ENCODE peak calls at places on chromosomes 11 and 22, in four cellular contexts. E is nucleus accumbens, Z is right cardiac atrium, I is RPMI8226. Y is an unnamed sample.

GRCh38 chr22:17191163-17191562 is 28.1 kb downstream of the ADA2 start:
- DNase-seq in E (no peak), Z (no peak), I (no peak), Y (no peak)

GRCh38 chr11:95641506-95641905 is 148.1 kb downstream of the FAM76B start:
- DNase-seq in E (no peak), Z (no peak), I (no peak), Y (peak; percentile 68)

GRCh38 chr22:31830721-31831070 is 76.9 kb downstream of the DEPDC5 start:
- DNase-seq in E (no peak), Z (no peak), I (no peak), Y (no peak)

GRCh38 chr11:16136792-16137395 is 219.5 kb downstream of the SOX6 start:
- DNase-seq in E (no peak), Z (no peak), I (no peak), Y (no peak)

GRCh38 chr11:76233196-76233921 is 27.1 kb upstream of the WNT11 start:
- DNase-seq in E (no peak), Z (no peak), I (no peak), Y (no peak)

GRCh38 chr11:41578421-41579047 is 119.1 kb upstream of the LRRC4C start:
- DNase-seq in E (no peak), Z (no peak), I (peak; percentile 34), Y (peak; percentile 46)

GRCh38 chr11:18727499-18728236 is 1.7 kb upstream of the IGSF22 start:
- DNase-seq in E (peak; percentile 39), Z (no peak), I (peak; percentile 26), Y (peak; percentile 28)

GRCh38 chr11:124329787-124330478 is 9.9 kb upstream of the OR8D2 start:
- DNase-seq in E (no peak), Z (no peak), I (peak; percentile 4), Y (peak; percentile 80)

GRCh38 chr11:35588627-35589026 is 29.6 kb upstream of the FJX1 start:
- DNase-seq in E (no peak), Z (no peak), I (no peak), Y (no peak)

GRCh38 chr11:119873761-119874421 is 144.9 kb upstream of the NECTIN1 start:
- DNase-seq in E (no peak), Z (no peak), I (no peak), Y (no peak)

GRCh38 chr11:8301622-8302021 is 37.9 kb upstream of the LMO1 start:
- DNase-seq in E (no peak), Z (no peak), I (no peak), Y (no peak)

GRCh38 chr22:20777420-20778177 is 3.7 kb downstream of the SERPIND1 start:
- DNase-seq in E (no peak), Z (no peak), I (no peak), Y (no peak)

GRCh38 chr11:1772270-1773130 is 8.8 kb upstream of the CTSD start:
- DNase-seq in E (peak; percentile 77), Z (peak; percentile 69), I (peak; percentile 46), Y (no peak)

GRCh38 chr11:62611705-62612365 is 740 bp downstream of the EML3 start:
- DNase-seq in E (peak; percentile 63), Z (peak; percentile 89), I (peak; percentile 59), Y (no peak)

GRCh38 chr11:34161812-34162506 is 56.5 kb downstream of the NAT10 start:
- DNase-seq in E (no peak), Z (no peak), I (no peak), Y (no peak)

GRCh38 chr11:61293869-61294716 is 1.0 kb downstream of the VWCE start:
- DNase-seq in E (no peak), Z (peak; percentile 80), I (peak; percentile 72), Y (peak; percentile 13)

GRCh38 chr11:36432093-36432469 is 78.0 kb downstream of the TRAF6 start:
- DNase-seq in E (no peak), Z (no peak), I (no peak), Y (no peak)

GRCh38 chr11:66600219-66600923 is 7.4 kb downstream of the CCS start:
- DNase-seq in E (no peak), Z (no peak), I (no peak), Y (no peak)

GRCh38 chr11:121964591-121964990 is 151.4 kb downstream of the BLID start:
- DNase-seq in E (no peak), Z (no peak), I (no peak), Y (no peak)

GRCh38 chr11:95266751-95267374 is 35.9 kb upstream of the SESN3 start:
- DNase-seq in E (no peak), Z (no peak), I (no peak), Y (no peak)

GRCh38 chr11:9755561-9755960 is 91.7 kb downstream of the SWAP70 start:
- DNase-seq in E (no peak), Z (no peak), I (no peak), Y (no peak)

GRCh38 chr11:79727221-79727620 is 286.4 kb upstream of the TENM4 start:
- DNase-seq in E (no peak), Z (peak; percentile 35), I (no peak), Y (no peak)

Y was measured in MM.1S.